ENCODE peak calls at places on chromosome 4, in ten cellular contexts. One of them, this sample, is unnamed.

GRCh38 chr4:186936496-186937375 is 213.1 kb upstream of the FAT1 start:
- DNase-seq in stimulated activated CD4-positive, alpha-beta T cell treated with anti-CD3 and anti-CD28 coated beads, Interleukin-12 subunit alpha, Interleukin-12 subunit beta, amount 100 ng/mL, for 24 hours: no peak
- DNase-seq in fibroblast of lung: peak; percentile 81
- DNase-seq in left cardiac atrium: no peak
- DNase-seq in EL: peak; percentile 54
- DNase-seq in Caki2: peak; percentile 86
- DNase-seq in SJSA1: no peak
- DNase-seq in NCI-H1105: no peak
- DNase-seq in AG09319: peak; percentile 36
- DNase-seq in tibial nerve: no peak
- DNase-seq in this sample: peak; percentile 85

GRCh38 chr4:119785963-119786362 is 157.4 kb upstream of the PDE5A start:
- DNase-seq in stimulated activated CD4-positive, alpha-beta T cell treated with anti-CD3 and anti-CD28 coated beads, Interleukin-12 subunit alpha, Interleukin-12 subunit beta, amount 100 ng/mL, for 24 hours: no peak
- DNase-seq in fibroblast of lung: peak; percentile 52
- DNase-seq in left cardiac atrium: peak; percentile 24
- DNase-seq in EL: peak; percentile 9
- DNase-seq in Caki2: no peak
- DNase-seq in SJSA1: no peak
- DNase-seq in NCI-H1105: no peak
- DNase-seq in AG09319: no peak
- DNase-seq in tibial nerve: no peak
- DNase-seq in this sample: peak; percentile 10

GRCh38 chr4:185716008-185716976 is 95.7 kb downstream of the SORBS2 start:
- DNase-seq in stimulated activated CD4-positive, alpha-beta T cell treated with anti-CD3 and anti-CD28 coated beads, Interleukin-12 subunit alpha, Interleukin-12 subunit beta, amount 100 ng/mL, for 24 hours: no peak
- DNase-seq in fibroblast of lung: no peak
- DNase-seq in left cardiac atrium: no peak
- DNase-seq in EL: no peak
- DNase-seq in Caki2: no peak
- DNase-seq in SJSA1: no peak
- DNase-seq in NCI-H1105: peak; percentile 81
- DNase-seq in AG09319: no peak
- DNase-seq in tibial nerve: no peak
- DNase-seq in this sample: no peak

GRCh38 chr4:73850261-73850970 is 2.7 kb upstream of the PF4V1 start:
- DNase-seq in stimulated activated CD4-positive, alpha-beta T cell treated with anti-CD3 and anti-CD28 coated beads, Interleukin-12 subunit alpha, Interleukin-12 subunit beta, amount 100 ng/mL, for 24 hours: no peak
- DNase-seq in fibroblast of lung: peak; percentile 39
- DNase-seq in left cardiac atrium: no peak
- DNase-seq in EL: no peak
- DNase-seq in Caki2: no peak
- DNase-seq in SJSA1: no peak
- DNase-seq in NCI-H1105: no peak
- DNase-seq in AG09319: no peak
- DNase-seq in tibial nerve: no peak
- DNase-seq in this sample: no peak

GRCh38 chr4:163679189-163679588 is 184.7 kb downstream of the TMA16 start:
- DNase-seq in stimulated activated CD4-positive, alpha-beta T cell treated with anti-CD3 and anti-CD28 coated beads, Interleukin-12 subunit alpha, Interleukin-12 subunit beta, amount 100 ng/mL, for 24 hours: no peak
- DNase-seq in fibroblast of lung: peak; percentile 46
- DNase-seq in left cardiac atrium: no peak
- DNase-seq in EL: peak; percentile 53
- DNase-seq in Caki2: peak; percentile 4
- DNase-seq in SJSA1: no peak
- DNase-seq in NCI-H1105: no peak
- DNase-seq in AG09319: no peak
- DNase-seq in tibial nerve: no peak
- DNase-seq in this sample: peak; percentile 4

GRCh38 chr4:145216532-145216931 is 36.1 kb upstream of the OTUD4 start:
- DNase-seq in stimulated activated CD4-positive, alpha-beta T cell treated with anti-CD3 and anti-CD28 coated beads, Interleukin-12 subunit alpha, Interleukin-12 subunit beta, amount 100 ng/mL, for 24 hours: no peak
- DNase-seq in fibroblast of lung: peak; percentile 65
- DNase-seq in left cardiac atrium: no peak
- DNase-seq in EL: peak; percentile 27
- DNase-seq in Caki2: peak; percentile 6
- DNase-seq in SJSA1: no peak
- DNase-seq in NCI-H1105: no peak
- DNase-seq in AG09319: no peak
- DNase-seq in tibial nerve: no peak
- DNase-seq in this sample: no peak

GRCh38 chr4:78018271-78019049 is 38.7 kb upstream of the FRAS1 start:
- DNase-seq in stimulated activated CD4-positive, alpha-beta T cell treated with anti-CD3 and anti-CD28 coated beads, Interleukin-12 subunit alpha, Interleukin-12 subunit beta, amount 100 ng/mL, for 24 hours: no peak
- DNase-seq in fibroblast of lung: no peak
- DNase-seq in left cardiac atrium: no peak
- DNase-seq in EL: no peak
- DNase-seq in Caki2: peak; percentile 26
- DNase-seq in SJSA1: no peak
- DNase-seq in NCI-H1105: no peak
- DNase-seq in AG09319: no peak
- DNase-seq in tibial nerve: no peak
- DNase-seq in this sample: no peak

GRCh38 chr4:151035321-151035720 is 20.2 kb upstream of the LRBA start:
- DNase-seq in stimulated activated CD4-positive, alpha-beta T cell treated with anti-CD3 and anti-CD28 coated beads, Interleukin-12 subunit alpha, Interleukin-12 subunit beta, amount 100 ng/mL, for 24 hours: no peak
- DNase-seq in fibroblast of lung: no peak
- DNase-seq in left cardiac atrium: no peak
- DNase-seq in EL: no peak
- DNase-seq in Caki2: no peak
- DNase-seq in SJSA1: no peak
- DNase-seq in NCI-H1105: peak; percentile 88
- DNase-seq in AG09319: no peak
- DNase-seq in tibial nerve: no peak
- DNase-seq in this sample: no peak

GRCh38 chr4:59818656-59819055 is 1381.5 kb upstream of the ADGRL3 start:
- DNase-seq in stimulated activated CD4-positive, alpha-beta T cell treated with anti-CD3 and anti-CD28 coated beads, Interleukin-12 subunit alpha, Interleukin-12 subunit beta, amount 100 ng/mL, for 24 hours: no peak
- DNase-seq in fibroblast of lung: peak; percentile 6
- DNase-seq in left cardiac atrium: no peak
- DNase-seq in EL: no peak
- DNase-seq in Caki2: peak; percentile 2
- DNase-seq in SJSA1: no peak
- DNase-seq in NCI-H1105: no peak
- DNase-seq in AG09319: no peak
- DNase-seq in tibial nerve: no peak
- DNase-seq in this sample: peak; percentile 5

GRCh38 chr4:145716200-145716599 is 36.3 kb downstream of the C4orf51 start:
- DNase-seq in stimulated activated CD4-positive, alpha-beta T cell treated with anti-CD3 and anti-CD28 coated beads, Interleukin-12 subunit alpha, Interleukin-12 subunit beta, amount 100 ng/mL, for 24 hours: no peak
- DNase-seq in fibroblast of lung: peak; percentile 20
- DNase-seq in left cardiac atrium: no peak
- DNase-seq in EL: peak; percentile 40
- DNase-seq in Caki2: no peak
- DNase-seq in SJSA1: no peak
- DNase-seq in NCI-H1105: no peak
- DNase-seq in AG09319: no peak
- DNase-seq in tibial nerve: no peak
- DNase-seq in this sample: peak; percentile 10

GRCh38 chr4:184306470-184306869 is 88.8 kb upstream of the ENPP6 start:
- DNase-seq in stimulated activated CD4-positive, alpha-beta T cell treated with anti-CD3 and anti-CD28 coated beads, Interleukin-12 subunit alpha, Interleukin-12 subunit beta, amount 100 ng/mL, for 24 hours: no peak
- DNase-seq in fibroblast of lung: no peak
- DNase-seq in left cardiac atrium: no peak
- DNase-seq in EL: no peak
- DNase-seq in Caki2: no peak
- DNase-seq in SJSA1: no peak
- DNase-seq in NCI-H1105: no peak
- DNase-seq in AG09319: no peak
- DNase-seq in tibial nerve: no peak
- DNase-seq in this sample: no peak

GRCh38 chr4:142614621-142615323 is 231.3 kb downstream of the INPP4B start:
- DNase-seq in stimulated activated CD4-positive, alpha-beta T cell treated with anti-CD3 and anti-CD28 coated beads, Interleukin-12 subunit alpha, Interleukin-12 subunit beta, amount 100 ng/mL, for 24 hours: no peak
- DNase-seq in fibroblast of lung: peak; percentile 31
- DNase-seq in left cardiac atrium: no peak
- DNase-seq in EL: peak; percentile 76
- DNase-seq in Caki2: peak; percentile 43
- DNase-seq in SJSA1: no peak
- DNase-seq in NCI-H1105: no peak
- DNase-seq in AG09319: no peak
- DNase-seq in tibial nerve: no peak
- DNase-seq in this sample: peak; percentile 76

GRCh38 chr4:101136373-101137370 is 210.7 kb downstream of the PPP3CA start:
- DNase-seq in stimulated activated CD4-positive, alpha-beta T cell treated with anti-CD3 and anti-CD28 coated beads, Interleukin-12 subunit alpha, Interleukin-12 subunit beta, amount 100 ng/mL, for 24 hours: no peak
- DNase-seq in fibroblast of lung: no peak
- DNase-seq in left cardiac atrium: no peak
- DNase-seq in EL: no peak
- DNase-seq in Caki2: peak; percentile 26
- DNase-seq in SJSA1: no peak
- DNase-seq in NCI-H1105: peak; percentile 40
- DNase-seq in AG09319: no peak
- DNase-seq in tibial nerve: no peak
- DNase-seq in this sample: no peak

GRCh38 chr4:52824603-52825310 is 37.4 kb upstream of the RASL11B start:
- DNase-seq in stimulated activated CD4-positive, alpha-beta T cell treated with anti-CD3 and anti-CD28 coated beads, Interleukin-12 subunit alpha, Interleukin-12 subunit beta, amount 100 ng/mL, for 24 hours: no peak
- DNase-seq in fibroblast of lung: peak; percentile 95
- DNase-seq in left cardiac atrium: no peak
- DNase-seq in EL: peak; percentile 49
- DNase-seq in Caki2: peak; percentile 14
- DNase-seq in SJSA1: no peak
- DNase-seq in NCI-H1105: no peak
- DNase-seq in AG09319: peak; percentile 75
- DNase-seq in tibial nerve: no peak
- DNase-seq in this sample: peak; percentile 68

GRCh38 chr4:105605493-105605892 is 53.1 kb downstream of the ARHGEF38 start:
- DNase-seq in stimulated activated CD4-positive, alpha-beta T cell treated with anti-CD3 and anti-CD28 coated beads, Interleukin-12 subunit alpha, Interleukin-12 subunit beta, amount 100 ng/mL, for 24 hours: no peak
- DNase-seq in fibroblast of lung: peak; percentile 82
- DNase-seq in left cardiac atrium: no peak
- DNase-seq in EL: peak; percentile 57
- DNase-seq in Caki2: no peak
- DNase-seq in SJSA1: no peak
- DNase-seq in NCI-H1105: peak; percentile 10
- DNase-seq in AG09319: no peak
- DNase-seq in tibial nerve: no peak
- DNase-seq in this sample: peak; percentile 75

GRCh38 chr4:98921292-98921691 is 7.6 kb downstream of the EIF4E start:
- DNase-seq in stimulated activated CD4-positive, alpha-beta T cell treated with anti-CD3 and anti-CD28 coated beads, Interleukin-12 subunit alpha, Interleukin-12 subunit beta, amount 100 ng/mL, for 24 hours: no peak
- DNase-seq in fibroblast of lung: no peak
- DNase-seq in left cardiac atrium: no peak
- DNase-seq in EL: no peak
- DNase-seq in Caki2: no peak
- DNase-seq in SJSA1: no peak
- DNase-seq in NCI-H1105: no peak
- DNase-seq in AG09319: no peak
- DNase-seq in tibial nerve: no peak
- DNase-seq in this sample: no peak

GRCh38 chr4:75723117-75723801 is 1.1 kb upstream of the USO1 start:
- DNase-seq in stimulated activated CD4-positive, alpha-beta T cell treated with anti-CD3 and anti-CD28 coated beads, Interleukin-12 subunit alpha, Interleukin-12 subunit beta, amount 100 ng/mL, for 24 hours: no peak
- DNase-seq in fibroblast of lung: no peak
- DNase-seq in left cardiac atrium: no peak
- DNase-seq in EL: peak; percentile 56
- DNase-seq in Caki2: no peak
- DNase-seq in SJSA1: peak; percentile 4
- DNase-seq in NCI-H1105: no peak
- DNase-seq in AG09319: no peak
- DNase-seq in tibial nerve: no peak
- DNase-seq in this sample: peak; percentile 70

GRCh38 chr4:56641494-56642051 is 39.5 kb downstream of the HOPX start:
- DNase-seq in stimulated activated CD4-positive, alpha-beta T cell treated with anti-CD3 and anti-CD28 coated beads, Interleukin-12 subunit alpha, Interleukin-12 subunit beta, amount 100 ng/mL, for 24 hours: no peak
- DNase-seq in fibroblast of lung: peak; percentile 89
- DNase-seq in left cardiac atrium: no peak
- DNase-seq in EL: peak; percentile 94
- DNase-seq in Caki2: peak; percentile 86
- DNase-seq in SJSA1: peak; percentile 72
- DNase-seq in NCI-H1105: no peak
- DNase-seq in AG09319: peak; percentile 41
- DNase-seq in tibial nerve: no peak
- DNase-seq in this sample: peak; percentile 94

GRCh38 chr4:124030038-124030638 is 633.5 kb downstream of the SPRY1 start:
- DNase-seq in stimulated activated CD4-positive, alpha-beta T cell treated with anti-CD3 and anti-CD28 coated beads, Interleukin-12 subunit alpha, Interleukin-12 subunit beta, amount 100 ng/mL, for 24 hours: no peak
- DNase-seq in fibroblast of lung: peak; percentile 47
- DNase-seq in left cardiac atrium: peak; percentile 22
- DNase-seq in EL: no peak
- DNase-seq in Caki2: no peak
- DNase-seq in SJSA1: no peak
- DNase-seq in NCI-H1105: no peak
- DNase-seq in AG09319: no peak
- DNase-seq in tibial nerve: no peak
- DNase-seq in this sample: no peak

GRCh38 chr4:173529505-173530325 is at the start of gene HAND2:
- DNase-seq in stimulated activated CD4-positive, alpha-beta T cell treated with anti-CD3 and anti-CD28 coated beads, Interleukin-12 subunit alpha, Interleukin-12 subunit beta, amount 100 ng/mL, for 24 hours: no peak
- DNase-seq in fibroblast of lung: peak; percentile 59
- DNase-seq in left cardiac atrium: peak; percentile 91
- DNase-seq in EL: peak; percentile 68
- DNase-seq in Caki2: no peak
- DNase-seq in SJSA1: no peak
- DNase-seq in NCI-H1105: peak; percentile 33
- DNase-seq in AG09319: no peak
- DNase-seq in tibial nerve: no peak
- DNase-seq in this sample: no peak

GRCh38 chr4:54229631-54230478 is 762 bp downstream of the PDGFRA start:
- DNase-seq in stimulated activated CD4-positive, alpha-beta T cell treated with anti-CD3 and anti-CD28 coated beads, Interleukin-12 subunit alpha, Interleukin-12 subunit beta, amount 100 ng/mL, for 24 hours: no peak
- DNase-seq in fibroblast of lung: peak; percentile 79
- DNase-seq in left cardiac atrium: peak; percentile 26
- DNase-seq in EL: peak; percentile 43
- DNase-seq in Caki2: no peak
- DNase-seq in SJSA1: peak; percentile 67
- DNase-seq in NCI-H1105: no peak
- DNase-seq in AG09319: no peak
- DNase-seq in tibial nerve: no peak
- DNase-seq in this sample: peak; percentile 69

GRCh38 chr4:177632481-177632880 is 190.2 kb upstream of the AGA start:
- DNase-seq in stimulated activated CD4-positive, alpha-beta T cell treated with anti-CD3 and anti-CD28 coated beads, Interleukin-12 subunit alpha, Interleukin-12 subunit beta, amount 100 ng/mL, for 24 hours: no peak
- DNase-seq in fibroblast of lung: no peak
- DNase-seq in left cardiac atrium: no peak
- DNase-seq in EL: no peak
- DNase-seq in Caki2: no peak
- DNase-seq in SJSA1: no peak
- DNase-seq in NCI-H1105: no peak
- DNase-seq in AG09319: no peak
- DNase-seq in tibial nerve: no peak
- DNase-seq in this sample: peak; percentile 25

GRCh38 chr4:121192500-121192899 is 28.4 kb upstream of the TNIP3 start:
- DNase-seq in stimulated activated CD4-positive, alpha-beta T cell treated with anti-CD3 and anti-CD28 coated beads, Interleukin-12 subunit alpha, Interleukin-12 subunit beta, amount 100 ng/mL, for 24 hours: no peak
- DNase-seq in fibroblast of lung: peak; percentile 71
- DNase-seq in left cardiac atrium: no peak
- DNase-seq in EL: peak; percentile 39
- DNase-seq in Caki2: peak; percentile 7
- DNase-seq in SJSA1: no peak
- DNase-seq in NCI-H1105: no peak
- DNase-seq in AG09319: peak; percentile 8
- DNase-seq in tibial nerve: no peak
- DNase-seq in this sample: no peak

GRCh38 chr4:20883231-20883630 is 183.0 kb downstream of the PACRGL start:
- DNase-seq in stimulated activated CD4-positive, alpha-beta T cell treated with anti-CD3 and anti-CD28 coated beads, Interleukin-12 subunit alpha, Interleukin-12 subunit beta, amount 100 ng/mL, for 24 hours: no peak
- DNase-seq in fibroblast of lung: no peak
- DNase-seq in left cardiac atrium: no peak
- DNase-seq in EL: no peak
- DNase-seq in Caki2: peak; percentile 63
- DNase-seq in SJSA1: no peak
- DNase-seq in NCI-H1105: no peak
- DNase-seq in AG09319: no peak
- DNase-seq in tibial nerve: no peak
- DNase-seq in this sample: no peak

GRCh38 chr4:337932-338758 is 531 bp downstream of the ZNF141 start:
- DNase-seq in stimulated activated CD4-positive, alpha-beta T cell treated with anti-CD3 and anti-CD28 coated beads, Interleukin-12 subunit alpha, Interleukin-12 subunit beta, amount 100 ng/mL, for 24 hours: peak; percentile 36
- DNase-seq in fibroblast of lung: peak; percentile 40
- DNase-seq in left cardiac atrium: peak; percentile 52
- DNase-seq in EL: peak; percentile 41
- DNase-seq in Caki2: peak; percentile 14
- DNase-seq in SJSA1: no peak
- DNase-seq in NCI-H1105: no peak
- DNase-seq in AG09319: no peak
- DNase-seq in tibial nerve: peak; percentile 15
- DNase-seq in this sample: peak; percentile 34

GRCh38 chr4:56130609-56131150 is 181.9 kb downstream of the CEP135 start:
- DNase-seq in stimulated activated CD4-positive, alpha-beta T cell treated with anti-CD3 and anti-CD28 coated beads, Interleukin-12 subunit alpha, Interleukin-12 subunit beta, amount 100 ng/mL, for 24 hours: no peak
- DNase-seq in fibroblast of lung: no peak
- DNase-seq in left cardiac atrium: no peak
- DNase-seq in EL: no peak
- DNase-seq in Caki2: no peak
- DNase-seq in SJSA1: no peak
- DNase-seq in NCI-H1105: no peak
- DNase-seq in AG09319: no peak
- DNase-seq in tibial nerve: no peak
- DNase-seq in this sample: peak; percentile 57

GRCh38 chr4:146235654-146236570 is 21.6 kb downstream of the REELD1 start:
- DNase-seq in stimulated activated CD4-positive, alpha-beta T cell treated with anti-CD3 and anti-CD28 coated beads, Interleukin-12 subunit alpha, Interleukin-12 subunit beta, amount 100 ng/mL, for 24 hours: no peak
- DNase-seq in fibroblast of lung: no peak
- DNase-seq in left cardiac atrium: no peak
- DNase-seq in EL: no peak
- DNase-seq in Caki2: no peak
- DNase-seq in SJSA1: no peak
- DNase-seq in NCI-H1105: no peak
- DNase-seq in AG09319: peak; percentile 34
- DNase-seq in tibial nerve: no peak
- DNase-seq in this sample: no peak

GRCh38 chr4:137069473-137069872 is 462.8 kb downstream of the PCDH18 start:
- DNase-seq in stimulated activated CD4-positive, alpha-beta T cell treated with anti-CD3 and anti-CD28 coated beads, Interleukin-12 subunit alpha, Interleukin-12 subunit beta, amount 100 ng/mL, for 24 hours: no peak
- DNase-seq in fibroblast of lung: no peak
- DNase-seq in left cardiac atrium: no peak
- DNase-seq in EL: no peak
- DNase-seq in Caki2: no peak
- DNase-seq in SJSA1: no peak
- DNase-seq in NCI-H1105: no peak
- DNase-seq in AG09319: no peak
- DNase-seq in tibial nerve: no peak
- DNase-seq in this sample: no peak